ENCODE peak calls at places on chromosome 21, in nine cellular contexts. T, W, C, X, V, Q, L, D and G are unnamed samples.

GRCh38 chr21:44262338-44263048 is 796 bp upstream of the DNMT3L start:
- DNase-seq in T (no peak), W (no peak), C (no peak), X (no peak), V (no peak), Q (no peak), L (no peak), D (no peak), G (no peak)

GRCh38 chr21:16002872-16003466 is 273.2 kb downstream of the USP25 start:
- DNase-seq in T (no peak), W (no peak), C (peak; percentile 55), X (no peak), V (peak; percentile 52), Q (no peak), L (no peak), D (no peak), G (no peak)

GRCh38 chr21:45799765-45800338 is 156.3 kb downstream of the PCBP3 start:
- DNase-seq in T (no peak), W (no peak), C (no peak), X (no peak), V (no peak), Q (no peak), L (no peak), D (no peak), G (no peak)

GRCh38 chr21:40404319-40404906 is 442.5 kb downstream of the DSCAM start:
- DNase-seq in T (no peak), W (no peak), C (no peak), X (no peak), V (no peak), Q (no peak), L (no peak), D (no peak), G (no peak)

GRCh38 chr21:15260604-15261003 is 195.8 kb upstream of the NRIP1 start:
- DNase-seq in T (no peak), W (no peak), C (no peak), X (no peak), V (no peak), Q (no peak), L (no peak), D (no peak), G (no peak)

GRCh38 chr21:37710555-37711293 is 205.5 kb downstream of the KCNJ6 start:
- DNase-seq in T (no peak), W (no peak), C (peak; percentile 11), X (no peak), V (peak; percentile 7), Q (no peak), L (no peak), D (no peak), G (no peak)

GRCh38 chr21:45293726-45294401 is 6.2 kb upstream of the POFUT2 start:
- DNase-seq in T (no peak), W (no peak), C (no peak), X (no peak), V (no peak), Q (peak; percentile 66), L (no peak), D (no peak), G (no peak)

GRCh38 chr21:30209571-30209970 is 6.3 kb downstream of the CLDN8 start:
- DNase-seq in T (no peak), W (no peak), C (peak; percentile 15), X (no peak), V (peak; percentile 27), Q (no peak), L (no peak), D (no peak), G (no peak)

GRCh38 chr21:35363458-35363857 is 314.4 kb upstream of the RUNX1 start:
- DNase-seq in T (no peak), W (no peak), C (no peak), X (no peak), V (no peak), Q (no peak), L (no peak), D (no peak), G (no peak)

GRCh38 chr21:44920694-44921604 is at the start of gene ITGB2:
- DNase-seq in T (no peak), W (peak; percentile 86), C (no peak), X (peak; percentile 50), V (no peak), Q (peak; percentile 87), L (peak; percentile 90), D (no peak), G (no peak)

GRCh38 chr21:34974162-34974981 is 74.7 kb downstream of the RUNX1 start:
- DNase-seq in T (no peak), W (peak; percentile 83), C (peak; percentile 36), X (no peak), V (no peak), Q (no peak), L (peak; percentile 69), D (no peak), G (no peak)

GRCh38 chr21:34965200-34966174 is 83.6 kb downstream of the RUNX1 start:
- DNase-seq in T (no peak), W (peak; percentile 56), C (peak; percentile 71), X (no peak), V (peak; percentile 30), Q (no peak), L (no peak), D (no peak), G (no peak)

GRCh38 chr21:37917612-37918011 is 1.4 kb upstream of the KCNJ6 start:
- DNase-seq in T (no peak), W (no peak), C (peak; percentile 80), X (no peak), V (peak; percentile 37), Q (no peak), L (no peak), D (no peak), G (no peak)

GRCh38 chr21:37528150-37528937 is 161.8 kb downstream of the DYRK1A start:
- DNase-seq in T (no peak), W (no peak), C (no peak), X (no peak), V (no peak), Q (no peak), L (no peak), D (no peak), G (no peak)

GRCh38 chr21:44927587-44928461 is 7.1 kb upstream of the ITGB2 start:
- DNase-seq in T (no peak), W (peak; percentile 91), C (peak; percentile 59), X (peak; percentile 83), V (peak; percentile 61), Q (peak; percentile 81), L (peak; percentile 98), D (peak; percentile 26), G (no peak)

GRCh38 chr21:35275776-35276175 is 226.7 kb upstream of the RUNX1 start:
- DNase-seq in T (no peak), W (no peak), C (peak; percentile 38), X (no peak), V (peak; percentile 45), Q (no peak), L (no peak), D (no peak), G (no peak)

GRCh38 chr21:43866659-43867331 is 1.8 kb downstream of the AGPAT3 start:
- DNase-seq in T (no peak), W (peak; percentile 73), C (peak; percentile 27), X (peak; percentile 40), V (no peak), Q (peak; percentile 77), L (peak; percentile 69), D (no peak), G (no peak)

GRCh38 chr21:9839011-9839661 is 682.2 kb upstream of the TPTE start:
- DNase-seq in T (no peak), W (no peak), C (no peak), X (no peak), V (no peak), Q (peak; percentile 71), L (no peak), D (peak; percentile 44), G (no peak)

GRCh38 chr21:26194811-26195251 is 24.3 kb upstream of the APP start:
- DNase-seq in T (peak; percentile 61), W (no peak), C (peak; percentile 30), X (no peak), V (no peak), Q (no peak), L (no peak), D (no peak), G (no peak)

GRCh38 chr21:34946385-34947121 is 102.5 kb downstream of the RUNX1 start:
- DNase-seq in T (no peak), W (no peak), C (no peak), X (no peak), V (no peak), Q (no peak), L (peak; percentile 83), D (no peak), G (no peak)

GRCh38 chr21:17783816-17784598 is 35.1 kb downstream of the C21orf91 start:
- DNase-seq in T (no peak), W (no peak), C (no peak), X (no peak), V (no peak), Q (no peak), L (peak; percentile 68), D (no peak), G (no peak)

GRCh38 chr21:42125571-42126544 is 54.7 kb downstream of the UMODL1 start:
- DNase-seq in T (no peak), W (no peak), C (peak; percentile 59), X (no peak), V (peak; percentile 47), Q (peak; percentile 74), L (peak; percentile 39), D (no peak), G (no peak)

GRCh38 chr21:35578831-35579470 is 481.4 kb downstream of the SETD4 start:
- DNase-seq in T (no peak), W (no peak), C (peak; percentile 59), X (peak; percentile 20), V (peak; percentile 27), Q (no peak), L (peak; percentile 8), D (no peak), G (no peak)